ENCODE peak calls at places on chromosomes 1 and 21, in six cellular contexts. Y is heart left ventricle, O is suprapubic skin, V is mammary epithelial cell, X is uterus, U is left ventricle myocardium inferior. M is an unnamed sample.

GRCh38 chr1:185317886-185318310 is 855 bp upstream of the IVNS1ABP start:
- DNase-seq in O (peak), V (peak), Y (peak), X (no peak), U (no peak), M (no peak)

GRCh38 chr1:94383966-94384408 is 34.2 kb upstream of the ABCD3 start:
- DNase-seq in V (no peak), X (no peak), O (no peak), U (no peak), Y (no peak), M (no peak)

GRCh38 chr1:194698908-194699318 is 1512.5 kb upstream of the B3GALT2 start:
- DNase-seq in V (no peak), Y (no peak), U (no peak), X (no peak), O (no peak), M (no peak)

GRCh38 chr1:157618190-157618589 is 20.3 kb upstream of the FCRL4 start:
- DNase-seq in X (no peak), U (no peak), O (no peak), Y (no peak), V (no peak), M (no peak)

GRCh38 chr1:212975607-212975918 is 25.2 kb downstream of the VASH2 start:
- DNase-seq in Y (no peak), X (peak), U (no peak), V (no peak), O (no peak), M (no peak)

GRCh38 chr1:48499211-48499610 is 27.2 kb upstream of the SPATA6 start:
- DNase-seq in U (no peak), O (no peak), X (no peak), V (no peak), Y (no peak), M (no peak)

GRCh38 chr1:97925982-97926708 is 5.3 kb upstream of the DPYD start:
- DNase-seq in O (no peak), X (no peak), U (no peak), Y (no peak), V (no peak), M (no peak)

GRCh38 chr1:27755865-27756264 is 17.2 kb upstream of the STX12 start:
- DNase-seq in X (no peak), U (no peak), O (no peak), V (no peak), Y (no peak), M (no peak)

GRCh38 chr1:65572701-65573421 is 152.4 kb downstream of the LEPR start:
- DNase-seq in U (no peak), Y (no peak), V (no peak), O (no peak), X (no peak), M (no peak)

GRCh38 chr1:29105822-29106221 is 17.9 kb downstream of the TMEM200B start:
- DNase-seq in Y (no peak), O (no peak), X (no peak), U (no peak), V (no peak), M (no peak)

GRCh38 chr1:201937624-201938212 is 8.6 kb downstream of the LMOD1 start:
- DNase-seq in U (no peak), O (no peak), X (no peak), V (peak), Y (no peak), M (no peak)

GRCh38 chr1:80023366-80023765 is 1016.8 kb upstream of the ADGRL4 start:
- DNase-seq in O (no peak), Y (no peak), X (no peak), U (no peak), V (peak), M (no peak)

GRCh38 chr1:100249155-100249536 is 488 bp downstream of the DBT start:
- DNase-seq in Y (no peak), V (no peak), X (no peak), O (no peak), U (no peak), M (no peak)

GRCh38 chr1:55063562-55063942 is 24.2 kb downstream of the PCSK9 start:
- DNase-seq in Y (no peak), O (no peak), X (no peak), U (no peak), V (no peak), M (no peak)

GRCh38 chr1:176033879-176034278 is 173.2 kb downstream of the COP1 start:
- DNase-seq in O (no peak), Y (no peak), X (no peak), V (no peak), U (no peak), M (no peak)

GRCh38 chr1:62735491-62736171 is 47.4 kb upstream of the DOCK7 start:
- DNase-seq in O (no peak), Y (no peak), V (peak), U (no peak), X (no peak), M (no peak)

GRCh38 chr1:67479146-67479891 is 49.1 kb upstream of the SERBP1 start:
- DNase-seq in O (no peak), U (no peak), X (peak), V (peak), Y (peak), M (no peak)

GRCh38 chr1:24659993-24660665 is 17.0 kb downstream of the SRRM1 start:
- DNase-seq in V (no peak), U (no peak), X (no peak), Y (no peak), O (no peak), M (no peak)

GRCh38 chr1:44608141-44608540 is 66.1 kb downstream of the TMEM53 start:
- DNase-seq in U (no peak), O (no peak), Y (no peak), V (no peak), X (no peak), M (no peak)
- TF ChIP-seq CTCF in U (no peak), O (no peak), Y (no peak), V (peak), X (no peak), M (peak)

GRCh38 chr1:18373151-18373550 is 107.6 kb upstream of the KLHDC7A start:
- DNase-seq in X (no peak), Y (no peak), O (no peak), V (no peak), U (no peak), M (no peak)

GRCh38 chr1:18376661-18377060 is 104.1 kb upstream of the KLHDC7A start:
- DNase-seq in O (no peak), V (no peak), X (no peak), U (no peak), Y (no peak), M (no peak)

DNA sequence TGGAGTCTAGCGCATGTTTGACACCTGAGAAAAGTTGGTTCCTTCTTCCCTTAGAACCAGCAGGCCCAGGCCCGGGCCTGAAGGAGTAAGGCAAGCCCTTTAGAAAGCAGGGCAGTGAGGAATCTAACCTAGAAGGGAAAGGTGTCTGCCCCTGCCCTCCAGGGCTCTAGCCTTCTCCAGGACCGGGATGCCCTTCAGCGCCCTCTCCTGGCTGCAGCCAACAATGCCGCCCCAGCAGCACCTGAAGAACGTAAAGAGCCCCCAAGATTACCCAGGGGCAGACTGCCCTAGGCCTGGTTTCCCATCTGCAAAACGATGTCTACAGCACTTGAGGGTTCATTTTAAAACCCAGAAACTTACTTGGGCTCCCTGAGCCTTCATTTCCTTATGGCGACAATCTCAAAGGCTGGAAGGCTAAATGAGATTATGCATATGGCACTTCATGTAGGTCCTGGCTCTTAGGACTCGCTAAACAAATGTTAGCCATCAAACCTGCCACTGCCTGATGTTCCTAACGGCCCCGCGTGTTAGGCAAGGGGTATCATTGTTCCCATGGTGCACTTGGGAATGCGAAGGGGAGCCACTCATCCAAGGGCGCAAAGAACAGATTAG is 106.7 kb upstream of the KLHDC7A start:
- DNase-seq in O (no peak), U (no peak), V (no peak), X (no peak), Y (no peak), M (no peak)
- TF ChIP-seq CTCF in O (peak), U (no peak), V (no peak), X (no peak), Y (no peak), M (peak)

GRCh38 chr1:186915555-186915954 is 86.8 kb downstream of the PLA2G4A start:
- DNase-seq in O (no peak), Y (no peak), X (no peak), V (no peak), U (no peak), M (no peak)
- TF ChIP-seq CTCF in O (no peak), Y (no peak), X (no peak), V (peak), U (no peak), M (no peak)

DNA sequence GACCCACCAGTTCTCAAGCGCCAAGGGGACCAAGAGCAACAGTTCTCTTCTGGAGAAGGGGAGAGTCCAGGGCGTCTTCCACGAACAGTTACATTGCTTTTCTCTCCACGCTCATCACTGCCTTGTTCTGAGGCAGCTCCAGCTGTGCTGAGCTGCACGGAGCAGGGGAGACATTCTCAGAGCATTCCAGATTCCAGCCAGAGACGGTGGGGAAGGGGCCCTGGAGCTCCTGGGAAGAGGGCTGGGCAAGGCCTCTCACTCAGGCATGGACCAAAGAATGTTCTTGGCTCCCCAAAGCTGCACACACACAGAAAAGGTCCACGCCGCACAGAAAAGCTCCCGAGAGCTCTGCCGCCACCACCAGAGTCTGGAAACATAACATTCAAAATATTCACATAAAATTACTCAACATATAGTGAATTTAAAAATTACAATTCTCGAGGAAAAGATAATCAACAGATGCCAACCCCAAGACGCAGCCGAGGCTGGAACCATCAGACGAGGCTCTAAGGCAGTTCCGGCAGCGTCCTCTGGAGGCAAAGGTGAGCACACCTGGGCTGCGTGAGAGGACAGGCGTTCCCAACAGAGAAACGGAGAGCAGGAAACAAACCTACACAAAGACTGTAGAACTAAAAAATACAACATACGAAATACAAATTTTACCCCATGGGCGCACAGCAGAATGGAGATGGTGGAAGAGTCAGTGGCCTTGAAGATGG is 40.5 kb downstream of the UBE2G2 start:
- DNase-seq in O (no peak), V (no peak), Y (no peak), X (no peak), U (no peak), M (peak)
- TF ChIP-seq CTCF in O (peak), V (peak), Y (no peak), X (no peak), U (no peak), M (peak)

GRCh38 chr1:219573158-219573557 is 39.7 kb downstream of the ZC3H11B start:
- DNase-seq in X (no peak), U (no peak), V (no peak), Y (no peak), O (no peak), M (no peak)

GRCh38 chr1:219568728-219569127 is 44.2 kb downstream of the ZC3H11B start:
- DNase-seq in V (no peak), X (no peak), O (no peak), U (no peak), Y (no peak), M (no peak)

GRCh38 chr1:219564072-219564471 is 48.8 kb downstream of the ZC3H11B start:
- DNase-seq in X (no peak), Y (no peak), U (no peak), V (no peak), O (no peak), M (no peak)

GRCh38 chr1:219563568-219563967 is 49.3 kb downstream of the ZC3H11B start:
- DNase-seq in X (no peak), O (no peak), Y (no peak), U (no peak), V (no peak), M (no peak)

GRCh38 chr1:219567341-219567947 is 45.5 kb downstream of the ZC3H11B start:
- DNase-seq in V (peak), X (no peak), O (no peak), U (no peak), Y (no peak), M (no peak)
- TF ChIP-seq CTCF in V (peak), X (peak), O (peak), U (peak), Y (peak), M (peak)

GRCh38 chr21:17231771-17232170 is 281.1 kb upstream of the CXADR start:
- DNase-seq in V (no peak), X (peak), Y (no peak), O (no peak), U (no peak), M (no peak)

GRCh38 chr21:17231124-17231523 is 281.7 kb upstream of the CXADR start:
- DNase-seq in U (no peak), V (no peak), Y (no peak), O (no peak), X (no peak), M (no peak)
- TF ChIP-seq CTCF in U (no peak), V (no peak), Y (no peak), O (no peak), X (no peak), M (peak)